ENCODE peak calls at places on chromosome 10, in five cellular contexts. N is colonic mucosa, P is K562, Z is GM12878, Y is H1. T is an unnamed sample.
A peak's percentile ranks its signal among the peaks of the same experiment; 100 is the strongest.

GRCh38 chr10:28558923-28559508 is 26.1 kb downstream of the WAC start:
- DNase-seq in N (no peak), P (no peak), Z (no peak), Y (no peak), T (no peak)

GRCh38 chr10:102555781-102556328 is 52.1 kb downstream of the SUFU start:
- DNase-seq in N (no peak), P (no peak), Z (no peak), Y (no peak), T (no peak)

GRCh38 chr10:69375307-69376151 is 41.2 kb downstream of the TACR2 start:
- DNase-seq in N (peak; percentile 38), P (no peak), Z (no peak), Y (peak; percentile 77), T (peak; percentile 95)

GRCh38 chr10:72044417-72045041 is 43.8 kb downstream of the SPOCK2 start:
- DNase-seq in N (no peak), P (no peak), Z (no peak), Y (no peak), T (no peak)

GRCh38 chr10:43192824-43193223 is 54.6 kb downstream of the CSGALNACT2 start:
- DNase-seq in N (no peak), P (peak; percentile 40), Z (no peak), Y (no peak), T (no peak)

GRCh38 chr10:11798862-11799735 is 24.1 kb upstream of the PROSER2 start:
- DNase-seq in N (no peak), P (no peak), Z (no peak), Y (no peak), T (peak; percentile 87)

GRCh38 chr10:132158122-132158741 is 28.5 kb upstream of the DPYSL4 start:
- DNase-seq in N (no peak), P (no peak), Z (no peak), Y (no peak), T (peak; percentile 69)

GRCh38 chr10:21083861-21084260 is 186.8 kb upstream of the NEBL start:
- DNase-seq in N (no peak), P (no peak), Z (no peak), Y (no peak), T (no peak)

DNA sequence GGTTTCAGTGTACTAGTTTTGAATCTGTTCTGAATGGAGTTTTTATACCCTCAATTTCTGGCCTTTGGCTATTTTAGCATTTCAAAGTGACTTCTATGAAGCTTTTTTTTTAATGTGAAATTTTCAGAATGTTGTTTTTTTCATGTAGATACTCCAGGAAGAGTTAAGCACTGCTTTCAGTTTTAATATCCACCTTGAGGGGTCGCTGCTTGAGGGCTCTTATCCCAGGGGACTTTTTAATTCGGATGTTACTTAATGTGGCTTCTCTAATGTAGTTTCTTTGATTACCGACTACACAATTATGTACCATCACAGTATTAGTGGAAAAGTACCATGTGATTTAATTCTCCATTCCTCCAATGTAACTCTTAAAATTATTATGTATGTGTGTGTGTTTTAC is 5.2 kb downstream of the IFIT5 start:
- DNase-seq in N (no peak), P (no peak), Z (no peak), Y (no peak), T (no peak)
- TF ChIP-seq CTCF in N (no peak), P (no peak), Z (peak; percentile 57), Y (peak; percentile 57), T (peak; percentile 80)

GRCh38 chr10:110790913-110791525 is 80.7 kb upstream of the PDCD4 start:
- DNase-seq in N (no peak), P (no peak), Z (no peak), Y (no peak), T (no peak)
- H3K4me3 ChIP-seq in N (no peak overlapping the region), P (no peak overlapping the region), Z (no peak overlapping the region), Y (no peak overlapping the region), T (no peak overlapping the region)

DNA sequence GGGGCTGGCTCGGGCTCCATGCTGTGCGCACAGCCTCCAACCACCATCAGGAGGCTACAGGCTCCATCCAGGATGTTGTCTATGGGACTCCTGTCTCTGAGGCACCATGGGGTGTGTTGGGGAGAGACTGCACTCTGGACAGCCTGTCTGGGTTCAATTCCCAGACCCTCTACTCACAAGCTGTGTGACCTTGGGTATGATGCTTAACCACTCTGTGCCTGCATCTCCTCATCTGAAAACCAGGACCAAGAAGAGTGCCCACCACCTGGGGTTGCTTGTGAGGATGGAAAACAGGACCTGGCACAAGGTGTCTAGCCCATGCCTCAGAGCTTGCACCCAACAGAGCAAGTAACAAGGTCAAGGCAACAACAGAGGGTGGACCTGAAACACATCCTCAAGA is 109.8 kb downstream of the KCNMA1 start:
- DNase-seq in N (no peak), P (no peak), Z (no peak), Y (no peak), T (no peak)
- H3K9ac ChIP-seq in N (no peak overlapping the region), P (no peak overlapping the region), Z (no peak overlapping the region), Y (no peak overlapping the region), T (no peak overlapping the region)

GRCh38 chr10:91643700-91644099 is 10.8 kb upstream of the PPP1R3C start:
- DNase-seq in N (no peak), P (no peak), Z (no peak), Y (peak; percentile 51), T (peak; percentile 80)
- TF ChIP-seq CTCF in N (no peak), P (peak; percentile 16), Z (peak; percentile 15), Y (peak; percentile 63), T (peak; percentile 81)

GRCh38 chr10:93065675-93066543 is 5.3 kb downstream of the CYP26C1 start:
- DNase-seq in N (no peak), P (no peak), Z (no peak), Y (no peak), T (peak; percentile 85)
- H3K4me3 ChIP-seq in N (no peak overlapping the region), P (no peak overlapping the region), Z (no peak overlapping the region), Y (peak overlapping the region; percentile 21), T (peak overlapping the region; percentile 71)